ENCODE peak calls at places on chromosomes 5 and 9, in eight cellular contexts. S, P, N, X, H, L, O and F are unnamed samples. For H3K9me3, the result is how much of the 10 kb centered on the place peaks cover.

GRCh38 chr5:116645627-116646026 is 71.0 kb upstream of the SEMA6A start:
- DNase-seq in H (no peak), N (no peak), S (no peak), O (no peak), L (no peak), P (no peak), X (no peak), F (no peak)

GRCh38 chr9:69425402-69425801 is 100.4 kb downstream of the ENTREP1 start:
- DNase-seq in X (no peak), O (no peak), P (no peak), N (no peak), S (no peak), L (no peak), H (no peak), F (no peak)

GRCh38 chr5:17379188-17379951 is 118.7 kb upstream of the TAF11L2 start:
- DNase-seq in N (no peak), S (no peak), P (no peak), O (no peak), L (no peak), X (no peak), H (no peak), F (no peak)

GRCh38 chr5:151553130-151553670 is 37.9 kb downstream of the FAT2 start:
- DNase-seq in N (no peak), S (no peak), X (no peak), P (no peak), H (no peak), O (no peak), L (no peak), F (no peak)

GRCh38 chr9:105067895-105068580 is 140.1 kb upstream of the ABCA1 start:
- DNase-seq in P (no peak), H (no peak), N (no peak), L (no peak), X (no peak), S (no peak), O (no peak), F (no peak)

GRCh38 chr9:129414377-129415021 is 206.4 kb downstream of the C9orf50 start:
- DNase-seq in P (peak), L (no peak), O (no peak), H (peak), N (peak), S (peak), X (no peak), F (peak)

GRCh38 chr9:21681641-21682040 is 120.8 kb upstream of the MTAP start:
- DNase-seq in N (no peak), O (no peak), S (no peak), H (no peak), P (no peak), L (no peak), X (no peak), F (no peak)

GRCh38 chr5:169765176-169765575 is 128.1 kb downstream of the DOCK2 start:
- DNase-seq in N (no peak), H (no peak), L (no peak), P (no peak), S (no peak), O (no peak), X (no peak), F (no peak)

GRCh38 chr9:78191931-78192330 is 43.9 kb upstream of the CEP78 start:
- DNase-seq in N (no peak), H (no peak), O (no peak), L (no peak), X (no peak), P (no peak), S (no peak), F (no peak)

GRCh38 chr9:79280691-79281090 is 291.1 kb upstream of the TLE4 start:
- DNase-seq in P (no peak), N (no peak), H (no peak), O (no peak), X (no peak), S (no peak), L (no peak), F (no peak)

GRCh38 chr5:36398137-36398536 is 96.4 kb upstream of the RANBP3L start:
- DNase-seq in S (peak), L (no peak), H (no peak), N (no peak), P (no peak), O (no peak), X (no peak), F (no peak)

GRCh38 chr9:123834907-123835562 is 94.9 kb downstream of the DENND1A start:
- DNase-seq in L (peak), O (no peak), N (no peak), S (peak), P (no peak), H (no peak), X (no peak), F (no peak)

GRCh38 chr5:96024683-96025475 is 63.2 kb upstream of the ELL2 start:
- DNase-seq in P (no peak), S (no peak), N (no peak), H (no peak), L (no peak), O (no peak), X (no peak), F (no peak)

GRCh38 chr5:32331217-32331926 is 18.6 kb upstream of the MTMR12 start:
- DNase-seq in H (peak), S (no peak), O (no peak), P (no peak), X (peak), L (no peak), N (no peak), F (peak)

DNA sequence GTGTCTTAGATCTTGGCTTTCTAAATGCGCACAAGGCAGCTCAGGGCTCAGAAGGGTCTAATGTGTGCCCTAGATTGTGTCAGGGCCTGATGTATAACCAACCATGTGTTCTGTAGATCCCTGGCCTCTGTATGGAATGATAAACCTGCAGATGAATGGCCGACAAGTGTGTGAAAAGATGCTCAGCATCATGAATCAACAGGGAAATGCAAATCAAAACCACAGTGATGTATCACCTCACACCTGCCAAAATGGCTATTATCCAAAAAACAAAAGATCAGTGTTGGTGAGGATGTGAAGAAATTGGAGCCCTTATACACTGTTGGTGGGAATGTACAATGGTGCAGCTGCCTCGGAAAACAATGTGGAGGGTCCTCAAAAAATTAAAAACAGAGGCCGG is 489.8 kb downstream of the SEMA5A start:
- DNase-seq in H (no peak), P (no peak), N (no peak), O (no peak), X (no peak), S (no peak), L (no peak), F (no peak)
- H3K9me3 ChIP-seq in H (under half), P (under half), N (under half), O (under half), X (under half), S (under half), L (under half), F (under half)

DNA sequence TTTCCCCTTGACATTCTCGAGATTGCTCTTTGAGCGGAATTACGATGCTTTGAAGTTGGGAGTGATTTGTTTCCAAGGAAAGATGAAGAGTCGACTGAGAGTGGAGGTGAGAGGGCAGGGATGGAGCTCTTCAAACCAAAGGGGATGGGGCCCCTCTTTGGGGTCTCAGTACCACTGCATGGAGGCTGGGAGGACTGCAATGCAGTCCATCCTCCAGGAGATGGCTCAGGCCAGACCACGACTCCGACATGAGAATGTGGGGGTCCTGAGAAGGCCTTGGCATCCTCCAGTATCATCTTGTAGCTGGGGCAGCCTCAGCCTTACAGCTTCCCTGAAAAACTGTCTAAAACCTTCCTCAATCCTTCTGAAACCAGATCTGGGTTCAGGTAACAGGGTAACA is 51.1 kb upstream of the CDKN2AIPNL start:
- DNase-seq in N (no peak), S (peak), P (no peak), X (no peak), H (no peak), O (no peak), L (no peak), F (no peak)
- H3K9me3 ChIP-seq in N (under half), S (under half), P (under half), X (under half), H (under half), O (under half), L (under half), F (under half)

DNA sequence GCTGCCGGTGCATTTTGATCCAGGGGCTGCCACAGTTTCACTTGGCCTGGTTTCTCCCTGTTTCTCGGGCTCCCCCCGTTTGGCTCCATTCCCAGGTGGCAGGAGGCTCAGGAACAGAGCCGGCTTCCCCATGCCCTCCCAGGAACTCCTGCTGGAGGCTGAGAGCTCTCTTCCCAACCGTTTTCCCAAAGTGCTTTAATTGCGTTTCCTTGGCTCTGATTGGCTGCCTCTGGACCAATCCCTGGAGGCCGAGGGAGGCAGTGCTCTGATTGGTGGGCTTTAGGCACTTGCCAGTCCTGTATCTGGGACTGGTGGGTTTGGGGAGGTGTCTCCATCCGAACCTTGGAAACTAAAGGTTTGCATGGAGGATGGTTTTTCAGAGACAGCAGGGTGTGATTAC is 4.9 kb downstream of the TSPAN17 start:
- DNase-seq in O (no peak), N (no peak), L (no peak), P (no peak), S (peak), X (no peak), H (no peak), F (no peak)
- H3K9me3 ChIP-seq in O (under half), N (under half), L (under half), P (under half), S (under half), X (under half), H (under half), F (under half)

GRCh38 chr5:165805756-165806155 is 2300.3 kb downstream of the MAT2B start:
- DNase-seq in O (no peak), N (no peak), S (peak), P (no peak), H (no peak), L (no peak), X (no peak), F (peak)
- H3K9me3 ChIP-seq in O (under half), N (under half), S (under half), P (under half), H (under half), L (under half), X (under half), F (under half)